ENCODE peak calls at places on chromosomes 7 and 10, in four cellular contexts. One of them, this sample, is unnamed.

GRCh38 chr10:62805139-62806092 is 896 bp downstream of the ADO start:
- DNase-seq in K562: peak
- DNase-seq in HepG2: peak
- DNase-seq in GM12878: no peak
- DNase-seq in this sample: peak

GRCh38 chr7:36532981-36533499 is 143.4 kb downstream of the ANLN start:
- DNase-seq in K562: no peak
- DNase-seq in HepG2: no peak
- DNase-seq in GM12878: no peak
- DNase-seq in this sample: no peak

GRCh38 chr10:3881622-3882021 is 96.6 kb upstream of the KLF6 start:
- DNase-seq in K562: no peak
- DNase-seq in HepG2: no peak
- DNase-seq in GM12878: no peak
- DNase-seq in this sample: no peak

GRCh38 chr10:3339531-3339950 is 167.0 kb upstream of the PITRM1 start:
- DNase-seq in K562: no peak
- DNase-seq in HepG2: no peak
- DNase-seq in GM12878: no peak
- DNase-seq in this sample: no peak

GRCh38 chr10:33153266-33153967 is 181.1 kb downstream of the NRP1 start:
- DNase-seq in K562: no peak
- DNase-seq in HepG2: no peak
- DNase-seq in GM12878: no peak
- DNase-seq in this sample: no peak

GRCh38 chr10:30056281-30056680 is 3.1 kb downstream of the JCAD start:
- DNase-seq in K562: no peak
- DNase-seq in HepG2: no peak
- DNase-seq in GM12878: no peak
- DNase-seq in this sample: no peak

GRCh38 chr10:77497748-77498147 is 139.9 kb downstream of the KCNMA1 start:
- DNase-seq in K562: no peak
- DNase-seq in HepG2: no peak
- DNase-seq in GM12878: no peak
- DNase-seq in this sample: no peak

GRCh38 chr7:87543623-87544022 is 57.1 kb downstream of the ABCB1 start:
- DNase-seq in K562: no peak
- DNase-seq in HepG2: no peak
- DNase-seq in GM12878: no peak
- DNase-seq in this sample: no peak

GRCh38 chr7:126574276-126574675 is 678.5 kb downstream of the GRM8 start:
- DNase-seq in K562: no peak
- DNase-seq in HepG2: no peak
- DNase-seq in GM12878: no peak
- DNase-seq in this sample: peak

GRCh38 chr10:5685764-5686240 is 1.2 kb downstream of the TASOR2 start:
- DNase-seq in K562: no peak
- DNase-seq in HepG2: no peak
- DNase-seq in GM12878: no peak
- DNase-seq in this sample: no peak

GRCh38 chr7:128879939-128880746 is 17.5 kb downstream of the ATP6V1F start:
- DNase-seq in K562: peak
- DNase-seq in HepG2: peak
- DNase-seq in GM12878: no peak
- DNase-seq in this sample: peak

GRCh38 chr7:72467237-72467636 is 55.1 kb upstream of the CALN1 start:
- DNase-seq in K562: no peak
- DNase-seq in HepG2: no peak
- DNase-seq in GM12878: no peak
- DNase-seq in this sample: no peak

GRCh38 chr7:155463114-155463811 is 5.3 kb downstream of the EN2 start:
- DNase-seq in K562: no peak
- DNase-seq in HepG2: no peak
- DNase-seq in GM12878: no peak
- DNase-seq in this sample: no peak

GRCh38 chr10:12597800-12598750 is 248.7 kb downstream of the CAMK1D start:
- DNase-seq in K562: no peak
- DNase-seq in HepG2: no peak
- DNase-seq in GM12878: no peak
- DNase-seq in this sample: no peak

GRCh38 chr7:155276032-155276799 is 21.5 kb upstream of the INSIG1 start:
- DNase-seq in K562: no peak
- DNase-seq in HepG2: no peak
- DNase-seq in GM12878: no peak
- DNase-seq in this sample: no peak

GRCh38 chr10:10397906-10398305 is 619.8 kb upstream of the CELF2 start:
- DNase-seq in K562: no peak
- DNase-seq in HepG2: no peak
- DNase-seq in GM12878: no peak
- DNase-seq in this sample: no peak

GRCh38 chr7:4612939-4613841 is 68.9 kb upstream of the FOXK1 start:
- DNase-seq in K562: peak
- DNase-seq in HepG2: no peak
- DNase-seq in GM12878: no peak
- DNase-seq in this sample: no peak

GRCh38 chr10:73771722-73772279 is 10.0 kb upstream of the CHCHD1 start:
- DNase-seq in K562: peak
- DNase-seq in HepG2: peak
- DNase-seq in GM12878: no peak
- DNase-seq in this sample: peak

GRCh38 chr10:132667613-132668394 is 118.1 kb downstream of the NKX6-2 start:
- DNase-seq in K562: no peak
- DNase-seq in HepG2: no peak
- DNase-seq in GM12878: no peak
- DNase-seq in this sample: peak

GRCh38 chr7:57199252-57199651 is 67.0 kb upstream of the ZNF479 start:
- DNase-seq in K562: no peak
- DNase-seq in HepG2: no peak
- DNase-seq in GM12878: no peak
- DNase-seq in this sample: no peak
- TF ChIP-seq CEBPB in K562: no peak
- TF ChIP-seq CEBPB in HepG2: no peak
- TF ChIP-seq CEBPB in GM12878: no peak
- TF ChIP-seq CEBPB in this sample: no peak

GRCh38 chr10:103598654-103599115 is 105.2 kb downstream of the NEURL1 start:
- DNase-seq in K562: peak
- DNase-seq in HepG2: peak
- DNase-seq in GM12878: no peak
- DNase-seq in this sample: peak
- TF ChIP-seq ESRRA in K562: no peak
- TF ChIP-seq ESRRA in HepG2: no peak
- TF ChIP-seq ESRRA in GM12878: no peak
- TF ChIP-seq ESRRA in this sample: no peak

DNA sequence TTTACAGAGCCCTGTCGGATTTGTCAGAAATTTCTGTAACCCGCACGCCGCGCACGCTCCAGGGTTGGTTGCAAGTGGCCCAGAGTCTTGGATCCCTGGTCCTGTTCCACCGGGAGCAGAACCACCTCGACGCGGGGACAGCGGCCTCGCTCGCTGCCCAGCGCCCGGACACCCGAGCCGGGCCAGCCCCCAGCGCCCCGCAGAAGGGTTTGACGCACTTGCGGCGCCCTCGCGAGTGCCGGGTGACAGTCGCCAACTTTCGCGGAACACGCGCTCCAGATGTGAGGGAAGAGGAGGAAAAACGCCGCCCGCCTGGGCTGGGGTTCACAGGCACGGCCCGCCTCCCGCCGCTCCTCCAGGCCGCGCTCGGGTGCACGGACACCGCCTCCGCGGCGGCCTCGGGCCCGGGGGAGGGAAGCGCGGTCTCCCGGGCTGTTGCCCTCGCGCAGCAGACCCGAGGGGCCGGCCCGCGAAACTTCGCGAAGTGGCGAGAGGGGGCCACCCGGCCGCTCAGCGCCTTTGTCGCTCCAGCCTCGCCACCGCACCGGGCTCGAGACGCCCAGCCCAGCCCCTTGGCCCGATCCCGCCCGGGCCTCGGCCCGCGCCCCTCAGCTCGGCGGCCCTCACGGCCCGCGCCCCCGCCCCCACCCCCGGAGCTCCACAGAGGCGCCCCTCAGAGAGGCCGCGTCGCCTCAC is 514 bp downstream of the RNF216 start:
- DNase-seq in K562: no peak
- DNase-seq in HepG2: no peak
- DNase-seq in GM12878: no peak
- DNase-seq in this sample: no peak
- TF ChIP-seq CEBPB in K562: no peak
- TF ChIP-seq CEBPB in HepG2: no peak
- TF ChIP-seq CEBPB in GM12878: no peak
- TF ChIP-seq CEBPB in this sample: no peak

GRCh38 chr10:103854265-103854686 is 1.1 kb downstream of the SH3PXD2A start:
- DNase-seq in K562: no peak
- DNase-seq in HepG2: peak
- DNase-seq in GM12878: no peak
- DNase-seq in this sample: no peak

GRCh38 chr10:103855852-103856496 is 598 bp upstream of the SH3PXD2A start:
- DNase-seq in K562: no peak
- DNase-seq in HepG2: peak
- DNase-seq in GM12878: no peak
- DNase-seq in this sample: no peak

GRCh38 chr10:103856497-103857175 is 1.3 kb upstream of the SH3PXD2A start:
- DNase-seq in K562: no peak
- DNase-seq in HepG2: peak
- DNase-seq in GM12878: no peak
- DNase-seq in this sample: no peak

GRCh38 chr10:103854687-103855423 is 521 bp downstream of the SH3PXD2A start:
- DNase-seq in K562: no peak
- DNase-seq in HepG2: no peak
- DNase-seq in GM12878: no peak
- DNase-seq in this sample: peak

GRCh38 chr10:103855424-103855823 is at the start of gene SH3PXD2A:
- DNase-seq in K562: no peak
- DNase-seq in HepG2: peak
- DNase-seq in GM12878: no peak
- DNase-seq in this sample: peak
- TF ChIP-seq ESRRA in K562: no peak
- TF ChIP-seq ESRRA in HepG2: no peak
- TF ChIP-seq ESRRA in GM12878: no peak
- TF ChIP-seq ESRRA in this sample: no peak

GRCh38 chr10:44395902-44396670 is 11.2 kb upstream of the CXCL12 start:
- DNase-seq in K562: no peak
- DNase-seq in HepG2: no peak
- DNase-seq in GM12878: no peak
- DNase-seq in this sample: no peak

GRCh38 chr10:44396671-44397191 is 11.8 kb upstream of the CXCL12 start:
- DNase-seq in K562: no peak
- DNase-seq in HepG2: no peak
- DNase-seq in GM12878: no peak
- DNase-seq in this sample: no peak

GRCh38 chr10:44393834-44394547 is 9.1 kb upstream of the CXCL12 start:
- DNase-seq in K562: no peak
- DNase-seq in HepG2: no peak
- DNase-seq in GM12878: no peak
- DNase-seq in this sample: no peak

GRCh38 chr10:44394696-44395383 is 9.9 kb upstream of the CXCL12 start:
- DNase-seq in K562: no peak
- DNase-seq in HepG2: no peak
- DNase-seq in GM12878: no peak
- DNase-seq in this sample: no peak

GRCh38 chr10:44395396-44395795 is 10.5 kb upstream of the CXCL12 start:
- DNase-seq in K562: no peak
- DNase-seq in HepG2: no peak
- DNase-seq in GM12878: no peak
- DNase-seq in this sample: no peak
- TF ChIP-seq CEBPB in K562: no peak
- TF ChIP-seq CEBPB in HepG2: no peak
- TF ChIP-seq CEBPB in GM12878: no peak
- TF ChIP-seq CEBPB in this sample: no peak

DNA sequence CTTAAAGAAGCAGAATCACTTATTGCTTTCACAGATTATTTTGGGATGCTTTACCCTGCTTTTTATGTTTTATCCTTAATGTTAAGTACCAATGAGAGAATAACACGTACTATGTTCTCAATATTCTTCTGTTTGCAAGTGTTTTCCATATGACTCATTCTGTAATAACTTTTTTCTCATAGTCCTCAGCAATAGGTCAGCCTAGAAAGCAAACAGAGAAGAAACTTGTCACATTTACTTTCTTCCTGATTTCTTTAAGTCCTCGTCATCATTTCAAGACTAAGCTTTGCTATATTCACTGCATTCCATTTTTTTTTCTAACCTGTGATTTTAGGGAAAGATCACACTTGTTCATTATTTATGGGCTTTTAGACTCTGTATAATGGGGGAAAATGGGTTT is 6.8 kb upstream of the AGR2 start:
- DNase-seq in K562: no peak
- DNase-seq in HepG2: no peak
- DNase-seq in GM12878: no peak
- DNase-seq in this sample: peak
- TF ChIP-seq ESRRA in K562: no peak
- TF ChIP-seq ESRRA in HepG2: no peak
- TF ChIP-seq ESRRA in GM12878: no peak
- TF ChIP-seq ESRRA in this sample: no peak

DNA sequence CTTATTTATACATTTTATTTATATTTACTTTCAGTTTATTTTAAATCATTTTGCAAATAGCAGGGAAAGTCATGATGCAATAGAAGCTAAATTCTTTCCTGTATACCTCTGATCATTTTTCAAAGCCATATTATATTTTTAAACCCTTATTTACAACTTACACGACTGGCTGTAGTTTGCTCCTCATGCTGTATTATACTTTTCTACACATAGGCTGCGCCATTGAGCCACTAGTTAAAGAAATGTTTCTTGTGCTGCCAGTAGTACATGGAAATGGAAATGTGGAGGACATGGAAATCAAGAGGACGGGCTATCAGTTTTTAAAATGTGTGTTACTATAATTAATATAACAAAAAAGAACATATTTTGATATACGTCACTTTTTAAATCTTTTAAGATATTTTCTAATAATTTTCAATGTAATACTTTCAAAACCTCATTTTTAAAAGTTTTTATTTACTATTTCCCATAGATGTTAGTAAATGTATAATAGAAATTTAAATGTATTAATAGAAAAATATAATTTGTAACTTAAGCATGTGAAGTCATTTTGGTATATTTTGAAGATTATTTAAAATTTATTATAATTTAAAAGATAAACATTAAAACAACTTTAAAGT is 118.5 kb downstream of the VTI1A start:
- DNase-seq in K562: peak
- DNase-seq in HepG2: peak
- DNase-seq in GM12878: no peak
- DNase-seq in this sample: peak
- TF ChIP-seq CEBPB in K562: no peak
- TF ChIP-seq CEBPB in HepG2: no peak
- TF ChIP-seq CEBPB in GM12878: no peak
- TF ChIP-seq CEBPB in this sample: no peak